ENCODE peak calls at places on chromosomes 13 and 19, in nine cellular contexts. A is CD4-positive, alpha-beta memory T cell; H is pons; O is AG04449; J is WTC11; B is hypothalamus; D is fibroblast of mammary gland; T is fibroblast of lung; I is EH. C is an unnamed sample.

GRCh38 chr13:106104281-106104901 is 431.1 kb downstream of the EFNB2 start:
- DNase-seq in A (no peak), H (no peak), J (no peak), O (peak), I (peak), T (peak), D (peak), B (no peak), C (no peak)

GRCh38 chr13:24128112-24128511 is 32.4 kb upstream of the SPATA13 start:
- DNase-seq in D (no peak), I (no peak), A (no peak), O (no peak), B (no peak), J (no peak), T (no peak), H (no peak), C (no peak)

GRCh38 chr19:4567584-4568071 is 8.1 kb upstream of the SEMA6B start:
- DNase-seq in T (peak), H (no peak), I (peak), A (peak), O (no peak), J (peak), B (no peak), D (peak), C (no peak)

GRCh38 chr13:50222569-50223332 is 207.5 kb downstream of the KCNRG start:
- DNase-seq in J (peak), B (no peak), H (peak), D (peak), T (peak), O (no peak), I (peak), A (peak), C (peak)

GRCh38 chr19:22545751-22546150 is 88.4 kb upstream of the ZNF492 start:
- DNase-seq in J (peak), H (peak), O (no peak), I (peak), A (no peak), D (peak), B (no peak), T (no peak), C (peak)

GRCh38 chr19:916645-917322 is 349 bp upstream of the KISS1R start:
- DNase-seq in I (no peak), J (peak), H (no peak), B (no peak), T (no peak), D (no peak), O (no peak), A (no peak), C (no peak)

GRCh38 chr19:2303209-2303798 is 4.7 kb downstream of the LINGO3 start:
- DNase-seq in J (no peak), T (no peak), B (no peak), H (no peak), A (no peak), O (no peak), I (no peak), D (no peak), C (no peak)

GRCh38 chr13:73268306-73268705 is 209.5 kb downstream of the KLF5 start:
- DNase-seq in I (peak), T (peak), B (no peak), A (no peak), H (no peak), O (no peak), D (peak), J (no peak), C (no peak)

GRCh38 chr19:55962186-55962585 is 14.6 kb downstream of the NLRP8 start:
- DNase-seq in I (no peak), A (no peak), T (no peak), J (no peak), O (no peak), B (no peak), D (no peak), H (no peak), C (no peak)

GRCh38 chr13:80704369-80704768 is 363.4 kb upstream of the SPRY2 start:
- DNase-seq in T (no peak), H (no peak), J (no peak), A (no peak), B (no peak), I (no peak), D (no peak), O (no peak), C (no peak)

GRCh38 chr13:73991384-73991783 is 142.8 kb downstream of the KLF12 start:
- DNase-seq in I (no peak), B (no peak), T (no peak), H (no peak), A (no peak), O (no peak), J (no peak), D (no peak), C (no peak)

GRCh38 chr19:48967346-48968178 is 2.5 kb downstream of the FTL start:
- DNase-seq in H (peak), B (no peak), A (no peak), O (no peak), T (peak), J (no peak), I (peak), D (peak), C (peak)

GRCh38 chr19:42487025-42487797 is 41.1 kb downstream of the CEACAM1 start:
- DNase-seq in I (peak), A (no peak), D (no peak), B (no peak), J (no peak), O (no peak), T (no peak), H (no peak), C (no peak)

GRCh38 chr13:111013196-111013595 is 98.3 kb upstream of the ANKRD10 start:
- DNase-seq in A (no peak), T (no peak), D (no peak), H (no peak), I (no peak), B (no peak), O (no peak), J (no peak), C (no peak)

GRCh38 chr13:19818223-19818842 is 35.6 kb upstream of the PSPC1 start:
- DNase-seq in O (no peak), D (peak), I (no peak), B (no peak), H (no peak), J (peak), A (no peak), T (no peak), C (peak)

GRCh38 chr13:26967119-26968038 is 204.2 kb downstream of the USP12 start:
- DNase-seq in O (no peak), H (no peak), B (no peak), J (no peak), T (peak), A (no peak), I (no peak), D (peak), C (no peak)

GRCh38 chr19:19305066-19305465 is 15.2 kb downstream of the SUGP1 start:
- DNase-seq in I (no peak), O (no peak), B (no peak), H (no peak), J (no peak), A (no peak), D (no peak), T (no peak), C (no peak)

GRCh38 chr19:39471756-39472536 is 8.7 kb upstream of the TIMM50 start:
- DNase-seq in A (no peak), D (no peak), I (no peak), J (no peak), H (no peak), B (no peak), T (no peak), O (no peak), C (no peak)

GRCh38 chr19:3625996-3626472 is 556 bp downstream of the CACTIN start:
- DNase-seq in D (no peak), B (no peak), T (no peak), A (no peak), J (no peak), H (no peak), O (no peak), I (peak), C (no peak)

GRCh38 chr13:33194820-33195692 is 90.5 kb downstream of the STARD13 start:
- DNase-seq in T (peak), H (no peak), A (no peak), O (peak), I (peak), D (peak), B (no peak), J (no peak), C (peak)

GRCh38 chr19:18349524-18350128 is 9.2 kb downstream of the PGPEP1 start:
- DNase-seq in O (no peak), D (peak), T (peak), J (peak), B (no peak), I (peak), H (no peak), A (no peak), C (no peak)